ENCODE peak calls at places on chromosomes 3 and 15, in five cellular contexts. G, W, V, K and C are unnamed samples.

GRCh38 chr3:197736010-197736490 is 654 bp downstream of the RUBCN start:
- DNase-seq in V (peak), G (no peak), K (peak), W (no peak), C (no peak)

GRCh38 chr3:36077320-36077719 is 303.0 kb upstream of the STAC start:
- DNase-seq in G (no peak), K (no peak), W (no peak), V (no peak), C (no peak)

GRCh38 chr15:89395996-89396395 is 61.4 kb upstream of the POLG start:
- DNase-seq in G (no peak), V (no peak), K (peak), W (no peak), C (peak)

GRCh38 chr15:32131803-32132202 is 101.5 kb downstream of the CHRNA7 start:
- DNase-seq in G (no peak), W (no peak), K (no peak), V (no peak), C (no peak)

GRCh38 chr15:68196445-68197169 is 8.5 kb downstream of the CALML4 start:
- DNase-seq in K (no peak), G (no peak), W (no peak), V (no peak), C (no peak)

GRCh38 chr15:99100245-99101173 is 4.4 kb upstream of the SYNM start:
- DNase-seq in V (peak), K (peak), G (no peak), W (peak), C (peak)

GRCh38 chr3:171875923-171876412 is 32.8 kb downstream of the TMEM212 start:
- DNase-seq in K (peak), W (no peak), V (no peak), G (no peak), C (peak)

GRCh38 chr3:174382876-174383275 is 476.3 kb upstream of the NAALADL2 start:
- DNase-seq in K (no peak), W (no peak), V (no peak), G (no peak), C (no peak)

GRCh38 chr3:29683306-29683993 is 402.6 kb downstream of the RBMS3 start:
- DNase-seq in V (no peak), K (peak), W (no peak), G (no peak), C (peak)

GRCh38 chr3:20326537-20326936 is 140.5 kb upstream of the SGO1 start:
- DNase-seq in W (no peak), G (no peak), V (no peak), K (no peak), C (peak)

GRCh38 chr3:194632983-194633348 is 253 bp downstream of the TMEM44 start:
- DNase-seq in W (peak), G (no peak), V (no peak), K (no peak), C (no peak)

GRCh38 chr15:68407141-68407885 is 24.6 kb downstream of the ITGA11 start:
- DNase-seq in W (peak), V (no peak), K (peak), G (no peak), C (peak)